ENCODE peak calls at places on chromosome X, in seven cellular contexts. K is uterus; T is fibroblast of pulmonary artery; Z is astrocyte; U is CD8-positive, alpha-beta T cell; M is psoas muscle; A is lower leg skin. P is an unnamed sample.

GRCh38 chrX:146581981-146582712 is 227.4 kb upstream of the CXorf51B start:
- DNase-seq in K (no peak), T (no peak), Z (no peak), U (no peak), M (no peak), A (no peak), P (no peak)

GRCh38 chrX:2317527-2318055 is 183.2 kb downstream of the DHRSX start:
- DNase-seq in K (no peak), T (no peak), Z (no peak), U (no peak), M (no peak), A (no peak), P (no peak)

GRCh38 chrX:45508459-45508858 is 307.8 kb upstream of the DIPK2B start:
- DNase-seq in K (no peak), T (peak; percentile 29), Z (peak; percentile 22), U (no peak), M (no peak), A (no peak), P (no peak)

GRCh38 chrX:147737690-147738089 is 174.0 kb upstream of the FMR1 start:
- DNase-seq in K (no peak), T (no peak), Z (no peak), U (no peak), M (no peak), A (no peak), P (no peak)

GRCh38 chrX:20594985-20595384 is 328.3 kb upstream of the RPS6KA3 start:
- DNase-seq in K (no peak), T (peak; percentile 23), Z (peak; percentile 14), U (no peak), M (no peak), A (no peak), P (no peak)

GRCh38 chrX:130030826-130031225 is 48.4 kb downstream of the BCORL1 start:
- DNase-seq in K (no peak), T (no peak), Z (no peak), U (no peak), M (no peak), A (no peak), P (no peak)

GRCh38 chrX:154968353-154968752 is 54.2 kb downstream of the F8 start:
- DNase-seq in K (no peak), T (no peak), Z (no peak), U (no peak), M (no peak), A (no peak), P (no peak)

GRCh38 chrX:32788936-32789335 is 422.4 kb downstream of the DMD start:
- DNase-seq in K (no peak), T (no peak), Z (no peak), U (no peak), M (no peak), A (no peak), P (no peak)

GRCh38 chrX:38305971-38306370 is 21.3 kb downstream of the RPGR start:
- DNase-seq in K (no peak), T (peak; percentile 91), Z (no peak), U (no peak), M (no peak), A (no peak), P (no peak)

DNA sequence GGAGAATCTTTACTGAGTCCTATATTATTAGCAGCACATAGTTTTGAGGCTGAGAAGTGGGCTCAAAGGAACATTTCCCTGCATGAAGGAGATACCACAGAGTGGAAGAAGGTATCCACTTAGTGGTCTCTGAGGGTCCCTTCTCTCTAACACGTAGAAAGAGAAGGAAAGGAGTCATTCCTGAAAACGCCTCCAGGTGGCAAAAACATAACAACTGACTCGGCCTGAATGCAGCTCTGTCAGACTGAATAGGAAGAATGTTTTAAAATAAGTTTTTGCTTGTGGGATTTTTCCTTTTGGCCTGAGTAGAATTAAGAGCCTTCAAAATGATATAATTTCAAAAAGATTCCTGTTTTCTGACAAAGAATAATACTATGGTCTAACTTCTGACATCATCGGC is 23.3 kb downstream of the RPGR start:
- DNase-seq in K (no peak), T (peak; percentile 61), Z (no peak), U (no peak), M (no peak), A (no peak), P (no peak)
- TF ChIP-seq CTCF in K (peak; percentile 3), T (peak; percentile 50), Z (peak; percentile 37), U (no peak), M (no peak), A (no peak), P (no peak)

GRCh38 chrX:70422886-70423336 is at the start of gene GDPD2:
- DNase-seq in K (no peak), T (peak; percentile 22), Z (peak; percentile 38), U (no peak), M (no peak), A (no peak), P (no peak)
- TF ChIP-seq CTCF in K (no peak), T (no peak), Z (no peak), U (no peak), M (peak; percentile 6), A (no peak), P (no peak)

GRCh38 chrX:12058087-12058486 is 80.2 kb upstream of the FRMPD4 start:
- DNase-seq in K (no peak), T (no peak), Z (no peak), U (no peak), M (no peak), A (no peak), P (no peak)
- TF ChIP-seq CTCF in K (no peak), T (no peak), Z (no peak), U (no peak), M (no peak), A (no peak), P (no peak)

DNA sequence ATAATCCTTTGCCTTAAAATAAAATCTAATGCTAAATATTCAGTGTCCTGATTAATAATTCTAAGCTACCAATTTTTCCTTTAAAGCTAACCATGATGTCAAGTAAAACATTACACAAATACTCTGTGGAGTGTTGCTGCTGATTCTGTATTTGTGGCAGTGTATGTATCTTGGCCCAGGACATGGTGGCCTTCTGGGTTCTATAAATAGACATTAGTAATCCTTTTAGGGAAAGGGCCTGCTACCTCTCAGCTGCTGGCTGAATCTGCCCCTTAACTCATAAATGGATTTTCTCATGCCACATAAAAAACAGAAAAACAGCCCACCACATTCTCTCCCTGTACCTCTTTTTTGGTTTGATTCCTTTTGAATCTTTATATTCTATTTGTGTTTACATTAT is 1.2 kb upstream of the XK start:
- DNase-seq in K (no peak), T (no peak), Z (no peak), U (no peak), M (no peak), A (no peak), P (no peak)
- TF ChIP-seq CTCF in K (no peak), T (no peak), Z (no peak), U (no peak), M (no peak), A (no peak), P (no peak)

DNA sequence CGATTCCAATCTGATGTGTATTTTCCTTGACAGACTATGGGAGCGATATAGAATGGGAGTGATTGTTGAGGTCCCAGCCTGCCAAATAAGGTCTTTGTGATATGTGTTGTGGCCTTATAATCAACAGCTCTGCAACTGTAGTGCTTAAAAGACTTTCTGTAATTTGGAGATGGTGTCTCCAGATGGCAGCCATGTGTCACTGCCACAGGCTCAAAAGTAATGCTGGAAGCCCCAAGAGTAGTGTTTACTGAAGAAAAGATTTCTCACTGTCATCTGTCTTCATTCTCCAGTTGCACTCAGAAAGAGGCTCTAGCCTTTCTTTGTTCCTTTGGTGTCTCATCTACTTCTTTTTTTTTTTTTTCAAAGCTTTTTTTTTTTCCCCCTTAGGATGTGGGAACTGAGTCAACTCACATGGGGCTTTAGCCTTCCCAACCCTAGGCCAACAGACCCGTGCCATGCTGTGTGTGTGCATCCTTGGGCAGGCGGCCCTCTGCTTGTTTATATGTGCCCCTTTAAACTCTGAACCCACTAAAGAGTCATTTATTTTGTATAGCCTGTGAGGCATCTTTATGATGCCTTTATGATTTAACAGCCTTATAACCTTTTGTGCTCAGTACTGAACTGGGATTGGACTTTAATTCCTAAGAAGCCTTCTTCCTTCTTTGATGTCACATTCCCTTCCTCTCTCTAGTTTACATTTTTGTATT is 15.6 kb downstream of the SRPX2 start:
- DNase-seq in K (no peak), T (no peak), Z (no peak), U (no peak), M (no peak), A (no peak), P (no peak)
- TF ChIP-seq CTCF in K (no peak), T (no peak), Z (no peak), U (no peak), M (no peak), A (no peak), P (no peak)

DNA sequence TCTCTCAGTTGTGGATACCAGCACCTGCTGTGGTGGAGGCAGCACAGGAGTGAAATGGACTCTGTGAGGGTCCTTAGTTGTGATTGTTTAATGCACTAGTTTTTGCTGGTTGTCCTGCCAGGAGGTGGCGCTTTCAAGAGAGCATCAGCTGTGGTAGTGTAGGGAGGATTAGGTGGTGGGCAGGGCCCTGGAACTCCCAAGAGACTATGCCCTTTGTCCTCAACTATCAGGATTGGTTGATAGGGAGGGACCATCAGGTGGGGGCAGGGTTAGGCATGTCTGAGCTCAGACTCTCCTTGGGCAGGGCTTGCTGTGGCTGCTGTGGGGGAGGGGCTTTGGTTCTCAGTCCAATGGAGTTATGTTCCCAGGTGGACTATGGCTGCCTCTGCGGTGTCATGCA is 121.9 kb downstream of the RRAGB start:
- DNase-seq in K (no peak), T (no peak), Z (no peak), U (no peak), M (no peak), A (no peak), P (no peak)
- TF ChIP-seq CTCF in K (no peak), T (no peak), Z (no peak), U (no peak), M (no peak), A (no peak), P (peak; percentile 29)

GRCh38 chrX:10329984-10330383 is 173.2 kb downstream of the CLCN4 start:
- DNase-seq in K (no peak), T (no peak), Z (no peak), U (no peak), M (no peak), A (no peak), P (no peak)

GRCh38 chrX:10325606-10326005 is 168.8 kb downstream of the CLCN4 start:
- DNase-seq in K (no peak), T (peak; percentile 55), Z (peak; percentile 18), U (no peak), M (no peak), A (no peak), P (no peak)

GRCh38 chrX:10327651-10328050 is 170.9 kb downstream of the CLCN4 start:
- DNase-seq in K (no peak), T (no peak), Z (no peak), U (no peak), M (no peak), A (no peak), P (no peak)

DNA sequence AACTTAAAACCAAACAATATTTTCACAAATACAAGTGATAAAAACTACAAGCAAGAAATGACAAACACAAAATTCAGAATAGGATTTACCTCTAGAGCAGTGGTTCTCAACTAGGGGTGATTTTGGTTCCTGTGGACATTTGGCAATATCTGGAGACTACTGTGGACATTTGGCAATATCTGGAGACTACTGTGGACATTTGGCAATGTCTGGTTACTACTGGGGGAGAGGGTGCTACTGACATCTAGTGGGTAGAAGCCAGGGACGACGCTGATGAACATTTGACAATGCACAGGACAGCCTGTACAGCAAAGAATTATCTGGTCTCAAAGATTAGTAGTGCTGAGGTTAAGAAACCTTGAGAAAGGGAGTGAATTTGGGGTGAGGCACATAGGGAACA is 169.8 kb downstream of the CLCN4 start:
- DNase-seq in K (no peak), T (peak; percentile 52), Z (no peak), U (no peak), M (no peak), A (no peak), P (no peak)
- TF ChIP-seq CTCF in K (no peak), T (peak; percentile 38), Z (peak; percentile 12), U (no peak), M (peak; percentile 31), A (no peak), P (peak; percentile 31)

P was measured in GM13977.